ENCODE peak calls at places on chromosomes 1 and 21, in six cellular contexts. One of them, this sample, is unnamed. For H3K27me3, the result is how much of the 10 kb centered on the place peaks cover.

GRCh38 chr1:23496490-23497181 is 12.7 kb upstream of the ASAP3 start:
- DNase-seq in mammary epithelial cell: no peak
- DNase-seq in prostate gland: no peak
- DNase-seq in lung: no peak
- DNase-seq in left lung: no peak
- DNase-seq in psoas muscle: no peak
- DNase-seq in this sample: no peak

GRCh38 chr1:145977486-145978476 is 13.3 kb downstream of the POLR3GL start:
- DNase-seq in psoas muscle: peak
- DNase-seq in prostate gland: peak
- DNase-seq in lung: peak
- DNase-seq in mammary epithelial cell: peak
- DNase-seq in left lung: peak
- DNase-seq in this sample: no peak

GRCh38 chr1:110734146-110734680 is 59.5 kb upstream of the KCNA3 start:
- DNase-seq in left lung: no peak
- DNase-seq in mammary epithelial cell: no peak
- DNase-seq in psoas muscle: no peak
- DNase-seq in lung: no peak
- DNase-seq in prostate gland: no peak
- DNase-seq in this sample: no peak

GRCh38 chr1:200376521-200376920 is 33.3 kb downstream of the ZNF281 start:
- DNase-seq in left lung: no peak
- DNase-seq in mammary epithelial cell: peak
- DNase-seq in psoas muscle: no peak
- DNase-seq in prostate gland: no peak
- DNase-seq in lung: no peak
- DNase-seq in this sample: no peak

GRCh38 chr1:156103521-156103947 is 11.0 kb upstream of the LMNA start:
- DNase-seq in prostate gland: no peak
- DNase-seq in psoas muscle: peak
- DNase-seq in mammary epithelial cell: no peak
- DNase-seq in left lung: peak
- DNase-seq in lung: no peak
- DNase-seq in this sample: no peak

GRCh38 chr21:33185852-33186251 is 43.9 kb upstream of the IFNAR2 start:
- DNase-seq in mammary epithelial cell: no peak
- DNase-seq in prostate gland: no peak
- DNase-seq in psoas muscle: no peak
- DNase-seq in lung: no peak
- DNase-seq in left lung: no peak
- DNase-seq in this sample: no peak

GRCh38 chr1:205598841-205599666 is 32.8 kb downstream of the ELK4 start:
- DNase-seq in prostate gland: no peak
- DNase-seq in left lung: peak
- DNase-seq in psoas muscle: peak
- DNase-seq in mammary epithelial cell: peak
- DNase-seq in lung: peak
- DNase-seq in this sample: no peak

GRCh38 chr1:112938188-112938587 is 17.8 kb downstream of the SLC16A1 start:
- DNase-seq in lung: no peak
- DNase-seq in prostate gland: no peak
- DNase-seq in left lung: no peak
- DNase-seq in mammary epithelial cell: no peak
- DNase-seq in psoas muscle: no peak
- DNase-seq in this sample: no peak

GRCh38 chr1:16612332-16613172 is 812 bp downstream of the NBPF1 start:
- DNase-seq in left lung: peak
- DNase-seq in mammary epithelial cell: peak
- DNase-seq in prostate gland: peak
- DNase-seq in psoas muscle: peak
- DNase-seq in lung: peak
- DNase-seq in this sample: peak

GRCh38 chr1:12426030-12426429 is 192.0 kb downstream of the DHRS3 start:
- DNase-seq in prostate gland: no peak
- DNase-seq in left lung: no peak
- DNase-seq in psoas muscle: no peak
- DNase-seq in mammary epithelial cell: no peak
- DNase-seq in lung: no peak
- DNase-seq in this sample: no peak

GRCh38 chr1:54421101-54421504 is 14.9 kb upstream of the SSBP3 start:
- DNase-seq in left lung: no peak
- DNase-seq in lung: no peak
- DNase-seq in prostate gland: no peak
- DNase-seq in mammary epithelial cell: peak
- DNase-seq in psoas muscle: no peak
- DNase-seq in this sample: no peak

GRCh38 chr1:89588480-89588879 is 44.4 kb upstream of the LRRC8C start:
- DNase-seq in prostate gland: no peak
- DNase-seq in mammary epithelial cell: no peak
- DNase-seq in psoas muscle: no peak
- DNase-seq in left lung: no peak
- DNase-seq in lung: no peak
- DNase-seq in this sample: no peak

GRCh38 chr1:203097001-203097400 is 11.2 kb upstream of the MYOG start:
- DNase-seq in mammary epithelial cell: no peak
- DNase-seq in left lung: no peak
- DNase-seq in psoas muscle: no peak
- DNase-seq in lung: no peak
- DNase-seq in prostate gland: no peak
- DNase-seq in this sample: no peak

GRCh38 chr1:201791051-201791774 is 37.7 kb upstream of the IPO9 start:
- DNase-seq in prostate gland: no peak
- DNase-seq in lung: no peak
- DNase-seq in mammary epithelial cell: no peak
- DNase-seq in left lung: no peak
- DNase-seq in psoas muscle: no peak
- DNase-seq in this sample: no peak

GRCh38 chr1:58619286-58620054 is 42.4 kb upstream of the TACSTD2 start:
- DNase-seq in left lung: no peak
- DNase-seq in lung: no peak
- DNase-seq in prostate gland: peak
- DNase-seq in psoas muscle: no peak
- DNase-seq in mammary epithelial cell: no peak
- DNase-seq in this sample: no peak

DNA sequence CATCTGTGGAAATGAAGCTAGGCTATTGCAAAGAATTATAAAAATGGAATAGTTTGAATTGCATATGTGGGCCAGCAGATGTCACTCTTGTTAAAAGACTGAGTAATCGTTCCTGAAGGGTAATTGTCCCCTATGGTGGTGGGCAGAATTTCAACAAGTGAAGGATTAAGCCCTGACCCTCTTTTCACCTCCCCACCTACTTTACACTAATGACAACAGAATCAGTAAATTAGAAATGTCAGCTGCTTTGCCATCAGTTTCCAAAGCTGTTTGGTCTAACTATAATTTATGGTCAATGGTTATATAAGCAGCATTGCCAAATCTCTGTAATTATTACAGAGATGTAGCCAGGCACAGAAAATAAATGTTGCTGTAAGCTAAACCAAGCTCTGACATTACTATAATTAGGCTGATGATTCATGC is 898.6 kb downstream of the AMY1C start:
- DNase-seq in psoas muscle: no peak
- DNase-seq in left lung: no peak
- DNase-seq in mammary epithelial cell: no peak
- DNase-seq in prostate gland: no peak
- DNase-seq in lung: no peak
- DNase-seq in this sample: no peak
- TF ChIP-seq CTCF in psoas muscle: peak
- TF ChIP-seq CTCF in left lung: no peak
- TF ChIP-seq CTCF in mammary epithelial cell: peak
- TF ChIP-seq CTCF in prostate gland: no peak
- TF ChIP-seq CTCF in lung: no peak
- TF ChIP-seq CTCF in this sample: no peak

DNA sequence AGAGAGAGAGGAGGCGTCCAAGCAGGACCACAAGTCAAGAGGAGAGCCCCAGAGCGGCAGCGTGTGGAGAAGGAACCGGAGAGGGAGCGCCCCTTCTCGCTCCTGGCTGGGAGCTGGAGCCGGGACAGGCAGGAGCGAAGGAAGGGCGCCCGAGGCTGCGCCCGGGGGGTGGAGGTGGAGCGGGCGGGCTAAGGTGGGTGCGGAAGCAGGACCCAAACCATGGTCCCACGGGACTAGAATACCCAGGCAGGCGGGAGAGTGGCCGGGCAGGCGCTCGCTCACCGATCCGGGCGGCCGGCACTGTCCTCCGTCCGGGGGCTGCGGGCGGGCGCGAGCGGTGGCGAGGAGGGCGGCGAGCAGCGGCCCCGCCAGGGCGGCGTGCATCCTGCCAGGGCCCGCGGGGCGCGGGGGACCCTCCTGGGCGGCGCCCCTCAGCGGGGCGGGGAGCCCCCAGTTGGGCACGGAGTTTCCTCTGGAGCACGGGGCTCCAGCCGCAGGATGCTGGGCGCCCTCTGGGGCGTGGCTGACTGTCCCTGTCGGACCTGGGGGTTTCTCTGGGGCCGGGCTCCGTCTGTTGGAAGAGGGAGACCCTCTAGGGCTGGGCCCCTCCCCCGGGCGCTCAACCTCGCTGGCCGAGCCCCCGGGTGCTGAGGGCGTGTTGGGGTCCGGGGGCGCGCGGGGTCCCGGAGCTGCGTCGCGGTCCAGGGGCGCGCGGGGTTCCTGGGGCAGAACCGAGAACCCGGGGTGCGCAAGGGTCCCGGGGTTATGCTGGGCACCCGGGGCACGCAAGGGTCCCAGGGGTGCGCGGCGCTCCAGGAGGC is 569 bp downstream of the TRABD2B start:
- DNase-seq in psoas muscle: peak
- DNase-seq in lung: no peak
- DNase-seq in left lung: no peak
- DNase-seq in prostate gland: no peak
- DNase-seq in mammary epithelial cell: no peak
- DNase-seq in this sample: no peak
- H3K27me3 ChIP-seq in psoas muscle: under half
- H3K27me3 ChIP-seq in lung: under half
- H3K27me3 ChIP-seq in left lung: half or more
- H3K27me3 ChIP-seq in prostate gland: under half
- H3K27me3 ChIP-seq in mammary epithelial cell: under half
- H3K27me3 ChIP-seq in this sample: under half

GRCh38 chr1:150164769-150165168 is 15.1 kb downstream of the PLEKHO1 start:
- DNase-seq in lung: no peak
- DNase-seq in left lung: no peak
- DNase-seq in prostate gland: no peak
- DNase-seq in mammary epithelial cell: no peak
- DNase-seq in psoas muscle: no peak
- DNase-seq in this sample: no peak

GRCh38 chr1:150161747-150162581 is 12.2 kb downstream of the PLEKHO1 start:
- DNase-seq in lung: no peak
- DNase-seq in psoas muscle: no peak
- DNase-seq in prostate gland: no peak
- DNase-seq in mammary epithelial cell: peak
- DNase-seq in left lung: no peak
- DNase-seq in this sample: no peak

GRCh38 chr1:150164224-150164623 is 14.5 kb downstream of the PLEKHO1 start:
- DNase-seq in lung: no peak
- DNase-seq in mammary epithelial cell: no peak
- DNase-seq in left lung: no peak
- DNase-seq in prostate gland: no peak
- DNase-seq in psoas muscle: peak
- DNase-seq in this sample: no peak

GRCh38 chr1:150162582-150162861 is 12.8 kb downstream of the PLEKHO1 start:
- DNase-seq in left lung: no peak
- DNase-seq in psoas muscle: no peak
- DNase-seq in lung: no peak
- DNase-seq in prostate gland: no peak
- DNase-seq in mammary epithelial cell: no peak
- DNase-seq in this sample: no peak

GRCh38 chr1:150162862-150163706 is 13.4 kb downstream of the PLEKHO1 start:
- DNase-seq in psoas muscle: peak
- DNase-seq in mammary epithelial cell: peak
- DNase-seq in left lung: peak
- DNase-seq in prostate gland: peak
- DNase-seq in lung: peak
- DNase-seq in this sample: peak
- H3K4me3 ChIP-seq in psoas muscle: peak
- H3K4me3 ChIP-seq in mammary epithelial cell: peak
- H3K4me3 ChIP-seq in left lung: peak
- H3K4me3 ChIP-seq in prostate gland: peak
- H3K4me3 ChIP-seq in lung: no peak
- H3K4me3 ChIP-seq in this sample: peak

DNA sequence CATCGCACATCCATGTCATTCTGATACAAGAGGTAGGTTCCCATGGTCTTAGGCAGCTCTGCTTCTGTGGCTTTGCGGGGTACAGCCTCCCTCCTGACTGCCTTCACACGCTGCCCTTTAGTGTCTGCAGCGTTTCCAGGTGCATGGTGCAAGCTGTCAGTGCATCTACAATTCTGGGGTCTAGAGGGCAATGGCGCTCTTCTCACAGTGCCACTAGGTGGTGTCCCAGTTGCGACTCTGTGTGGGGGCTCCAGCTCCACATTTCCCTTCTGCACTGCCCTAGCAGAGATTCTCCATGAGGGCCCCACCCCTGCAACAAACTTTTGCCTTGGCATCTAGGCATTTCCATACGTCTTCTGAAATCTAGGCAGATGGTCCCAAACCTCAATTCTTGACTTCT is 138.2 kb upstream of the BRINP3 start:
- DNase-seq in left lung: no peak
- DNase-seq in prostate gland: no peak
- DNase-seq in mammary epithelial cell: no peak
- DNase-seq in psoas muscle: no peak
- DNase-seq in lung: no peak
- DNase-seq in this sample: no peak
- TF ChIP-seq CTCF in left lung: no peak
- TF ChIP-seq CTCF in prostate gland: no peak
- TF ChIP-seq CTCF in mammary epithelial cell: no peak
- TF ChIP-seq CTCF in psoas muscle: no peak
- TF ChIP-seq CTCF in lung: no peak
- TF ChIP-seq CTCF in this sample: no peak

DNA sequence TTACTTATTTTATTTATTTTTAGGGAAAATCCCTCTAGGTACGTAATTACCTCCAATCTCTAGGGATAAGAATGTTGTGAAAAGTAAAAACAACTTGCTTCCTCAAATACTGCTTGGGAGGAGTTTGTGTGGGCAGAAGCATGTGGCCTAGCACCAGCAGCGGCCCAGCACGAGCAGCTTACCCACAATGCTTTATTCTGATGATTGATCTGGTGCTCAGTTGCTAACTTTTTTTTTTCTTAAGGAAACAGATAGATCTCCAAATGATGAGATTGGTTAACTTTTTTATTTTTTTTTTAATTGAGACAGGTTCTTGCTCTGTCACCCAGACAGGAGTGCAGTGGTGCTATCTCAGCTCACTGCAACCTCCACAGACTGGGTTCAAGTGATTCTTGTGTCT is 4.2 kb downstream of the CLIC6 start:
- DNase-seq in lung: no peak
- DNase-seq in mammary epithelial cell: no peak
- DNase-seq in prostate gland: no peak
- DNase-seq in left lung: no peak
- DNase-seq in psoas muscle: no peak
- DNase-seq in this sample: no peak
- H3K27me3 ChIP-seq in lung: under half
- H3K27me3 ChIP-seq in mammary epithelial cell: under half
- H3K27me3 ChIP-seq in prostate gland: under half
- H3K27me3 ChIP-seq in left lung: half or more
- H3K27me3 ChIP-seq in psoas muscle: under half
- H3K27me3 ChIP-seq in this sample: under half